ENCODE peak calls at places on chromosomes 12 and 14, in five cellular contexts. T is naive thymus-derived CD4-positive, alpha-beta T cell; U is colonic mucosa; I is pancreas; R is upper lobe of right lung. K is an unnamed sample.

GRCh38 chr14:33968722-33969121 is 17.8 kb upstream of the EGLN3 start:
- DNase-seq in T (no peak), U (no peak), I (no peak), R (no peak), K (no peak)

GRCh38 chr12:52050116-52050770 is 999 bp upstream of the NR4A1 start:
- DNase-seq in T (no peak), U (peak; percentile 57), I (peak; percentile 77), R (peak; percentile 67), K (no peak)

GRCh38 chr12:53292441-53292840 is 2.9 kb upstream of the PFDN5 start:
- DNase-seq in T (no peak), U (no peak), I (no peak), R (no peak), K (no peak)

GRCh38 chr12:102197789-102198188 is at the start of gene PMCH:
- DNase-seq in T (no peak), U (no peak), I (no peak), R (no peak), K (no peak)

GRCh38 chr12:30792648-30793499 is 38.1 kb upstream of the CAPRIN2 start:
- DNase-seq in T (no peak), U (no peak), I (no peak), R (no peak), K (no peak)

GRCh38 chr12:19946549-19946948 is 421.8 kb upstream of the PDE3A start:
- DNase-seq in T (no peak), U (no peak), I (no peak), R (no peak), K (no peak)

GRCh38 chr12:13093191-13093849 is 10.1 kb downstream of the GSG1 start:
- DNase-seq in T (no peak), U (no peak), I (no peak), R (no peak), K (no peak)

GRCh38 chr12:278046-278445 is 15.4 kb upstream of the SLC6A13 start:
- DNase-seq in T (no peak), U (no peak), I (no peak), R (no peak), K (no peak)

GRCh38 chr12:80598004-80598606 is 109.3 kb upstream of the MYF6 start:
- DNase-seq in T (no peak), U (no peak), I (no peak), R (no peak), K (peak; percentile 59)

GRCh38 chr14:95922080-95922479 is 45.4 kb downstream of the TUNAR start:
- DNase-seq in T (no peak), U (no peak), I (no peak), R (no peak), K (no peak)

GRCh38 chr14:89617471-89618291 is 200.6 kb upstream of the FOXN3 start:
- DNase-seq in T (peak; percentile 20), U (peak; percentile 59), I (no peak), R (no peak), K (peak; percentile 62)

DNA sequence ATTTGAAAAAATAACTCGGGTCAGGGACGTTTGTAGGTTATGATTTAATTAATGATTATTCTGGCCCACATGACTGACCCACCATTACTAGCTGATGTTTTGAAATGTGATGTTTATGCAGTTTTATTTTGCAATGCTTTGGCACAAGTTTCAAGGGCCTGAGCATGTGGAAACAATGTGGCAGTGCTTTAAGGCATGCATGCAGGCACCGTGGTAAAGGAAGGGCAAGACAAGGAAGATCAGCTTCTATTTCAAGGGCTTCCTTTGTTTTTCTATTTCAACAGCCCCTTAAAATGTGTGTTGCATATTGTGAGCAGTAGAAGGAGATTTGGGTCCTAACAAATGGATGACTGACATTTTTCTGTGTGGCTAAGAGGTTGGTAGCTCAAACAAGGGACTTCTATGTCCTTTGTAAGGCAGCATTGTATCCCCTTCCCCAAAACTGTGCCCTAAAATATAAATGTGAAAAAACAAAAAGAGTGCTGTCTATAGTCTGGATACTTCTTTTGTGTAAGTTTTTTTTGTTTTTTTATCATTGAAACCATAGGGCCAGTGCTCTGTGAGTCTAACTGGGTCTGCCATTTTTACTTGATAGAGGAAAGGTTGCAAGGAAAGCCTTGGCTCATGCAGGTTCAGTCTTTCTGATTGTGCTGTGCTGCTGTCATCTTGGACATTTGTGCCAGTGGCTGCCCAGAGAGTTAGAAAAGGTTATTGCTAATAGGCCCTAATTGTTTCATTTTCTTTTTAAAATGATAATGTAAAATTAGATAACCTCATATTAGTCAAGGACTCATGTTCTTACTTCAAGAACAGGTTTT is 103.5 kb downstream of the FGD4 start:
- DNase-seq in T (no peak), U (no peak), I (no peak), R (no peak), K (peak; percentile 28)
- H3K4me1 ChIP-seq in T (no peaks in the 10 kb centered on the region), U (peaks cover 8% of the 10 kb centered on the region), I (peaks cover 28% of the 10 kb centered on the region), R (peaks cover 40% of the 10 kb centered on the region), K (peaks cover 20% of the 10 kb centered on the region)

GRCh38 chr14:31898835-31899528 is 178.1 kb upstream of the ARHGAP5 start:
- DNase-seq in T (no peak), U (no peak), I (no peak), R (no peak), K (no peak)
- H3K9me3 ChIP-seq in T (no peaks in the 10 kb centered on the region), U (no peaks in the 10 kb centered on the region), I (no peaks in the 10 kb centered on the region), R (no peaks in the 10 kb centered on the region), K (no peaks in the 10 kb centered on the region)

GRCh38 chr12:44459569-44459968 is 416.5 kb downstream of the NELL2 start:
- DNase-seq in T (no peak), U (no peak), I (no peak), R (no peak), K (no peak)

GRCh38 chr12:44465139-44465538 is 411.0 kb downstream of the NELL2 start:
- DNase-seq in T (no peak), U (no peak), I (no peak), R (no peak), K (peak; percentile 5)

GRCh38 chr12:44462729-44463128 is 413.4 kb downstream of the NELL2 start:
- DNase-seq in T (no peak), U (no peak), I (no peak), R (no peak), K (no peak)

DNA sequence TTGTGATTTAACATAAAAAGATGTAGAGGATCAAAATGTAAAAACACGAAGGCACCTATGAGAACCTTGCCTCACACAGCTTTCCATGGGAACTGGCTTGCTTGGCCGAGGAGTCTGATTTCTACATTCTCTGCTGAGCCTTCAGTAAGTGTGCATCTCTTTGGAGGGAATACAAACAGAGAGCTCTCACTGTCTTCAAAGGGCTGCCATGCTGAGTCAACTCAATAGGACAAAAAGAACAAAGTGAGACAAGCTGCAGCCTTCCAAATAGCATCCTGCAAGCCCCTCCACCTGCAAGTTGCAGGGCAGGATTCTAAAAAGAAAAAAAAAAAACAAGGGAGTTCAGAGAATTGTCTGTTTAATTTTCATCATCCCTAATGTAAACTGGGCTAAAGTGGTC is 411.9 kb downstream of the NELL2 start:
- DNase-seq in T (no peak), U (no peak), I (no peak), R (no peak), K (no peak)
- H3K36me3 ChIP-seq in T (no peaks in the 10 kb centered on the region), U (no peaks in the 10 kb centered on the region), I (no peaks in the 10 kb centered on the region), R (no peaks in the 10 kb centered on the region), K (no peaks in the 10 kb centered on the region)

GRCh38 chr12:108822458-108823205 is 34.8 kb downstream of the SSH1 start:
- DNase-seq in T (no peak), U (no peak), I (no peak), R (no peak), K (no peak)
- H3K4me1 ChIP-seq in T (no peaks in the 10 kb centered on the region), U (peaks cover 3% of the 10 kb centered on the region), I (peaks cover 10% of the 10 kb centered on the region), R (peaks cover 84% of the 10 kb centered on the region), K (no peaks in the 10 kb centered on the region)

GRCh38 chr12:33818313-33818712 is 204.0 kb upstream of the ALG10 start:
- DNase-seq in T (no peak), U (no peak), I (no peak), R (no peak), K (no peak)
- H3K9me3 ChIP-seq in T (no peaks in the 10 kb centered on the region), U (no peaks in the 10 kb centered on the region), I (no peaks in the 10 kb centered on the region), R (no peaks in the 10 kb centered on the region), K (no peaks in the 10 kb centered on the region)

DNA sequence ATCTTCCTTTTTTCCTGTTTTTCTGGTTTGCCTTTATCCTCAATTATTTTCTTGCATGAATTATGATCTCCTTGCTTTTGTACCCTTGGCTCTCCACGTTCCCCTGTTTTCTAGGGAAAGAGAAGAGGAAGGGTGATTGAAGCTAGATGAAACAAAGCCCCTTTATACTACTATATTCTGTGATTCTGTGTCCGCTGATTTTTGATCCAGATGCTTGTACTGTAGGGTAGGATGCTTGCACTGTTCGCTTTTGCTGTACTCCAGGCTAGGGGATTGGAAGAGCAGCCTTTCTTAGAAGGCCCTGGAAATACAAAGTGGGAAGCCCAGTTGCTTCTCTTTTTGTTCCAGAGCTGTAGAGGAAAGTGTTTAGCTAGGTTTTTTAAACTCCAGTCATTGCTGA is 35.1 kb upstream of the KLHDC2 start:
- DNase-seq in T (no peak), U (no peak), I (no peak), R (no peak), K (no peak)
- H3K36me3 ChIP-seq in T (no peaks in the 10 kb centered on the region), U (no peaks in the 10 kb centered on the region), I (peaks cover 12% of the 10 kb centered on the region), R (peaks cover 6% of the 10 kb centered on the region), K (no peaks in the 10 kb centered on the region)

DNA sequence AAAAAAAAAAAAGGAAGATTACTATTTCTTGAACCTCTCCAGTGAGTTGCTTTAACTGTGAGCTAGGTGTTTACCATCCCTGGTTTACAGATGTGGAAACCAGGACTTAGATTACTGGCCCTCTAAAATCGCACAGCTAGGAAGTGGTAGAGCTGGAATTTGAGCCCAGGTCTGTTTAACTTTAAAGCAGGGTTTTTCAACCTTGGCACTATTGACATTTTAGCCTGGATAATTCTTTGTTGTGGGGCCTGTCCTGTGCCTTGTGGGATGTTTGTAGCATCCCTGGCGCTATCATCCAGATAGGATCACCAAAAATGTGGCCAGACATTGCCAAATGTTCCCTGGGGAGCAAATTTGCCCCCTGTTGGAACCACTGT is 28.5 kb upstream of the SMOC1 start:
- DNase-seq in T (no peak), U (no peak), I (no peak), R (no peak), K (no peak)
- H3K4me1 ChIP-seq in T (no peaks in the 10 kb centered on the region), U (no peaks in the 10 kb centered on the region), I (no peaks in the 10 kb centered on the region), R (no peaks in the 10 kb centered on the region), K (no peaks in the 10 kb centered on the region)